ENCODE peak calls at places on chromosomes 2 and 18, in six cellular contexts. H, T, A, M, D and O are unnamed samples.

GRCh38 chr2:67776276-67776675 is 286.5 kb downstream of the C1D start:
- DNase-seq in T (peak), D (no peak), M (no peak), H (no peak), A (no peak), O (no peak)

GRCh38 chr18:29160123-29160522 is 983.2 kb upstream of the CDH2 start:
- DNase-seq in D (peak), M (no peak), A (no peak), T (no peak), H (no peak), O (no peak)

GRCh38 chr2:174749793-174750192 is 14.5 kb downstream of the CHRNA1 start:
- DNase-seq in M (no peak), T (no peak), H (no peak), D (no peak), A (no peak), O (no peak)

GRCh38 chr2:112936927-112937232 is 25.9 kb downstream of the IL37 start:
- DNase-seq in H (no peak), M (no peak), D (no peak), A (no peak), T (peak), O (no peak)

GRCh38 chr2:151302879-151303278 is 13.4 kb upstream of the NMI start:
- DNase-seq in A (no peak), T (peak), D (no peak), H (no peak), M (no peak), O (no peak)

GRCh38 chr2:237576974-237577373 is 10.6 kb downstream of the PRLH start:
- DNase-seq in D (no peak), H (no peak), M (no peak), A (no peak), T (no peak), O (no peak)

GRCh38 chr18:61248589-61248988 is 84.6 kb upstream of the CDH20 start:
- DNase-seq in M (no peak), H (no peak), T (no peak), D (no peak), A (no peak), O (no peak)

GRCh38 chr18:46051731-46052461 is 20.2 kb downstream of the PSTPIP2 start:
- DNase-seq in T (peak), H (no peak), D (no peak), A (no peak), M (no peak), O (no peak)

GRCh38 chr2:191635333-191636234 is 42.4 kb upstream of the NABP1 start:
- DNase-seq in D (no peak), H (no peak), M (no peak), T (peak), A (no peak), O (no peak)

GRCh38 chr2:133607679-133608078 is 39.4 kb upstream of the NCKAP5 start:
- DNase-seq in A (no peak), M (no peak), H (no peak), T (peak), D (no peak), O (no peak)

GRCh38 chr2:239918749-239919148 is 106.4 kb downstream of the NDUFA10 start:
- DNase-seq in T (no peak), M (no peak), H (no peak), A (no peak), D (no peak), O (no peak)

GRCh38 chr2:128638741-128639477 is 320.2 kb upstream of the HS6ST1 start:
- DNase-seq in H (no peak), D (no peak), M (no peak), A (no peak), T (no peak), O (peak)

GRCh38 chr2:165833156-165833555 is 39.1 kb upstream of the GALNT3 start:
- DNase-seq in A (no peak), M (no peak), H (no peak), T (peak), D (no peak), O (no peak)

GRCh38 chr2:64463784-64464183 is 9.8 kb downstream of the LGALSL start:
- DNase-seq in A (peak), D (no peak), H (no peak), T (peak), M (no peak), O (no peak)